ENCODE peak calls at places on chromosomes 16 and 17, in seven cellular contexts. X is H9; A is heart right ventricle; B is body of pancreas; G is CD8-positive, alpha-beta T cell; Z is SK-N-SH; Q is endothelial cell of umbilical vein. S is an unnamed sample.

GRCh38 chr16:11743308-11744074 is 834 bp upstream of the TXNDC11 start:
- DNase-seq in G (peak; percentile 19), B (peak; percentile 39), Q (peak; percentile 26), Z (peak; percentile 17), A (no peak), X (no peak), S (no peak)

GRCh38 chr16:9094008-9094846 is 2.8 kb downstream of the HAPSTR1 start:
- DNase-seq in Z (no peak), A (no peak), G (no peak), Q (no peak), X (no peak), B (no peak), S (no peak)

GRCh38 chr17:78263063-78263735 is 31.8 kb downstream of the TMEM235 start:
- DNase-seq in A (peak; percentile 62), B (no peak), X (peak; percentile 46), G (peak; percentile 7), Z (peak; percentile 90), Q (peak; percentile 40), S (no peak)

GRCh38 chr16:64590516-64590915 is 531.3 kb downstream of the CDH11 start:
- DNase-seq in B (no peak), Z (no peak), X (no peak), G (no peak), A (no peak), Q (no peak), S (no peak)

GRCh38 chr16:67594256-67594915 is 32.1 kb downstream of the CTCF start:
- DNase-seq in Z (no peak), G (no peak), X (no peak), Q (no peak), A (no peak), B (no peak), S (no peak)

GRCh38 chr17:53344778-53345177 is 477.9 kb upstream of the KIF2B start:
- DNase-seq in G (no peak), Z (no peak), X (no peak), B (no peak), Q (no peak), A (no peak), S (no peak)

GRCh38 chr17:29451338-29451737 is 61.2 kb downstream of the TAOK1 start:
- DNase-seq in Z (no peak), A (no peak), G (no peak), B (no peak), Q (no peak), X (no peak), S (no peak)

GRCh38 chr16:27253526-27253930 is 15.0 kb downstream of the NSMCE1 start:
- DNase-seq in A (no peak), Q (peak; percentile 83), X (no peak), Z (no peak), B (no peak), G (no peak), S (no peak)

GRCh38 chr16:9091867-9092281 is 430 bp downstream of the HAPSTR1 start:
- DNase-seq in Z (no peak), Q (peak; percentile 30), A (no peak), X (no peak), G (peak; percentile 44), B (peak; percentile 50), S (peak; percentile 51)

GRCh38 chr16:81429045-81429521 is 15.5 kb upstream of the CMIP start:
- DNase-seq in G (peak; percentile 32), X (peak; percentile 81), Q (peak; percentile 70), A (no peak), Z (peak; percentile 56), B (peak; percentile 75), S (peak; percentile 65)

GRCh38 chr17:64196626-64197025 is 66.4 kb downstream of the TEX2 start:
- DNase-seq in Z (no peak), G (no peak), A (no peak), B (no peak), Q (no peak), X (no peak), S (no peak)

GRCh38 chr17:39114744-39115534 is 36.5 kb downstream of the PLXDC1 start:
- DNase-seq in Q (no peak), Z (no peak), B (no peak), X (no peak), G (no peak), A (no peak), S (no peak)
- H3K4me1 ChIP-seq in Q (no peaks in the 10 kb centered on the region), Z (no peaks in the 10 kb centered on the region), B (peaks cover 13% of the 10 kb centered on the region), X (no peaks in the 10 kb centered on the region), G (no peaks in the 10 kb centered on the region), A (no peaks in the 10 kb centered on the region), S (no peaks in the 10 kb centered on the region)

GRCh38 chr16:73046484-73047214 is 1.3 kb downstream of the ZFHX3 start:
- DNase-seq in G (no peak), Q (no peak), X (no peak), A (no peak), B (no peak), Z (no peak), S (no peak)
- H3K27me3 ChIP-seq in G (no peaks in the 10 kb centered on the region), Q (no peaks in the 10 kb centered on the region), X (peaks cover 82% of the 10 kb centered on the region), A (no peaks in the 10 kb centered on the region), B (no peaks in the 10 kb centered on the region), Z (no peaks in the 10 kb centered on the region), S (no peaks in the 10 kb centered on the region)

GRCh38 chr16:2762711-2763110 is 10.3 kb downstream of the SRRM2 start:
- DNase-seq in B (no peak), A (no peak), G (no peak), X (no peak), Q (no peak), Z (no peak), S (no peak)
- H3K9me3 ChIP-seq in B (no peaks in the 10 kb centered on the region), A (no peaks in the 10 kb centered on the region), G (no peaks in the 10 kb centered on the region), X (no peaks in the 10 kb centered on the region), Q (no peaks in the 10 kb centered on the region), Z (no peaks in the 10 kb centered on the region), S (no peaks in the 10 kb centered on the region)

DNA sequence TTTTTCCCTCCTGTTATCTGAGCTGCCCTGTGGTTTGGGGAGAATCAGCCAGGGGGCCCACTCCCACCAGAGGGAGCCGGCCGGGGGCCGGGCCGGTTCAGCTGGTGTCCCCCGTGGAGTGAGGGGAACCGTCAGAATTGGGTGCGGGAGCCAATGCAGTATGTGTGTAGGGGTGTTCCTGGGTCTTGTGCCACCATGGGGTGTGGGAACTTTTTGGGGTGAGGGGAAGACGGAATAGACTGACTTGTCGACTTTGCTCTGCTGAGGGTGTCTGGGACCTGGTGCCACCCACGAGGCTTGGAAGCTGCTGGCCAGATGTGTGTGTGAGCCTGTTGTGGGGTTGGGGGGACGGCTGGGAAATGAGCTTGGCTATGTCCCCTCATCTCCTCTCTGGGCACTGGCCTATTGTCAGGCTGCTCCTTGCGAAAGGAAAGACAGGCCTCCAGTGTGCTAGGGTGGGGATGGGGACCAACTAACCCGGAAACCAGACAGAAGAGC is 9.9 kb downstream of the RARA start:
- DNase-seq in B (no peak), G (peak; percentile 27), Q (peak; percentile 44), X (no peak), A (no peak), Z (peak; percentile 47), S (no peak)
- H3K4me1 ChIP-seq in B (peaks cover 92% of the 10 kb centered on the region), G (peaks cover 80% of the 10 kb centered on the region), Q (peaks cover 78% of the 10 kb centered on the region), X (peaks cover 8% of the 10 kb centered on the region), A (peaks cover 88% of the 10 kb centered on the region), Z (peaks cover 60% of the 10 kb centered on the region), S (peaks cover 81% of the 10 kb centered on the region)

DNA sequence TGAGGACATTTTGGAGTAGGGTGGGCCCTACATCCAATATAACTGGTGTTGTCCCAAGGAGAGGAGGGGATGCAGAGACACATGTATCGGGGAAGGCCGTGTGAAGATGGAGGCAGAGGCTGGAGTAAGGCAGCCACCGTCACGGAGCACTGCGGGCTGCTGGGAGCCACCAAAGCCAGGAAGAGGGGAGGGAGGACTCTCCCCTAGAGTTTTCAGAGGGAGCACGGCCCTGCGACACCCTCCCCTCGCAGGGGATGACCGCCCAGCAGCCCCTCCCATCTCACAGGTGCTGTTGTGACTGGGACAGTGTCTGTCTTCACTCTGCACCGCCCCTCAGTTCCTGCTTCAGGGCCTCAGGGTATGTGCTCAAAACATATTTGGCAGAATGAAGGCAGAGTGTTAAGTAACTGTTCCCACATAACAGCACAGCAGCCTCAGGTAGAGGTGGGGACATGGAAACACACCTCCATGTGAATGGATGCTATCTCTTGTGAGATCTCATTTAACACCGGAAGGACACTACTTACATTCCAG is 82.2 kb downstream of the RBFOX3 start:
- DNase-seq in X (no peak), Z (no peak), Q (no peak), G (no peak), A (no peak), B (no peak), S (no peak)
- H3K27me3 ChIP-seq in X (no peaks in the 10 kb centered on the region), Z (peaks cover 27% of the 10 kb centered on the region), Q (no peaks in the 10 kb centered on the region), G (no peaks in the 10 kb centered on the region), A (peaks cover 60% of the 10 kb centered on the region), B (no peaks in the 10 kb centered on the region), S (peaks cover 95% of the 10 kb centered on the region)

DNA sequence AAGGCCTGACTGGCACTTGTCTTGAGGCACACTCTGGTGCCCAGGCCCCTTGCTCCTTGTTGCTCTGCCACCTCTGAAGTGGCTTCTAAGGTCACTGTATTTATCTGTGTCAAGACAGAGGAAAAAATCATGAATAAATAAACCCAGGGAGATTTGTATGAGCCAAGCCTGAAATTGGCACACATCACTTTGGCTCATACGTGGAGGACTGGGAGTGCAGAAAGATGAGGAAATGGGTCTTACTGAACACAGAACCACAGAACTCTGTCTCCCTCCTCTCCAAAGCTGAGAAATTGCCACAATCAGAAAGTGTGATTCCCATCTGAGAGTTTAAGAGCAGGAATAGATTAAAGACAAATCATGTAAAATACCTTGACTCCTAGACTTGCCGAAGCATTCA is 27.1 kb upstream of the C16orf78 start:
- DNase-seq in A (no peak), Q (no peak), G (no peak), X (no peak), B (no peak), Z (no peak), S (no peak)
- H3K9me3 ChIP-seq in A (no peaks in the 10 kb centered on the region), Q (no peaks in the 10 kb centered on the region), G (no peaks in the 10 kb centered on the region), X (no peaks in the 10 kb centered on the region), B (no peaks in the 10 kb centered on the region), Z (no peaks in the 10 kb centered on the region), S (no peaks in the 10 kb centered on the region)

GRCh38 chr16:72568502-72568901 is 396.5 kb upstream of the PMFBP1 start:
- DNase-seq in X (no peak), Q (peak; percentile 7), B (no peak), A (no peak), Z (no peak), G (no peak), S (no peak)
- H3K4me1 ChIP-seq in X (peaks cover 4% of the 10 kb centered on the region), Q (no peaks in the 10 kb centered on the region), B (no peaks in the 10 kb centered on the region), A (no peaks in the 10 kb centered on the region), Z (no peaks in the 10 kb centered on the region), G (no peaks in the 10 kb centered on the region), S (no peaks in the 10 kb centered on the region)

S was measured in SJSA1.